ENCODE peak calls at places on chromosomes 7 and 10, in six cellular contexts. J is HCT116, B is upper lobe of left lung, V is GM12878, W is HepG2, E is K562. Q is an unnamed sample.

GRCh38 chr7:151745706-151746105 is 131.2 kb downstream of the PRKAG2 start:
- ATAC-seq in V (no peak), B (no peak), J (no peak), W (no peak), E (no peak), Q (no peak)

GRCh38 chr7:76272872-76273271 is 29.6 kb upstream of the HSPB1 start:
- ATAC-seq in B (no peak), W (no peak), E (no peak), V (peak), J (no peak), Q (no peak)

GRCh38 chr7:134637934-134638719 is 8.5 kb upstream of the BPGM start:
- ATAC-seq in E (peak), V (no peak), B (no peak), W (no peak), J (no peak), Q (no peak)

GRCh38 chr10:331186-331585 is 195.9 kb downstream of the ZMYND11 start:
- ATAC-seq in E (no peak), V (no peak), W (no peak), B (no peak), J (no peak), Q (no peak)

GRCh38 chr7:121953164-121953563 is 80.2 kb downstream of the PTPRZ1 start:
- ATAC-seq in W (no peak), B (no peak), J (no peak), V (no peak), E (no peak), Q (no peak)

GRCh38 chr10:131644864-131645658 is 255.7 kb upstream of the PPP2R2D start:
- ATAC-seq in E (no peak), B (no peak), V (peak), J (no peak), W (no peak), Q (no peak)

GRCh38 chr7:3431306-3431705 is 130.3 kb downstream of the SDK1 start:
- ATAC-seq in E (no peak), V (no peak), B (no peak), J (no peak), W (no peak), Q (no peak)

GRCh38 chr10:88743999-88744398 is 15.8 kb upstream of the LIPN start:
- ATAC-seq in J (peak), V (no peak), B (no peak), E (no peak), W (peak), Q (no peak)

GRCh38 chr7:37683263-37684120 is at the start of gene GPR141:
- ATAC-seq in V (peak), W (no peak), J (no peak), B (no peak), E (no peak), Q (no peak)

GRCh38 chr10:48551796-48552591 is 52.9 kb downstream of the ARHGAP22 start:
- ATAC-seq in J (peak), E (peak), V (peak), W (peak), B (no peak), Q (peak)

GRCh38 chr7:152014722-152015121 is 10.8 kb upstream of the GALNT11 start:
- ATAC-seq in E (no peak), V (no peak), J (no peak), B (no peak), W (peak), Q (no peak)

GRCh38 chr10:100033766-100034418 is 24.1 kb upstream of the DNMBP start:
- ATAC-seq in B (no peak), V (peak), E (no peak), W (no peak), J (no peak), Q (no peak)

GRCh38 chr10:49164587-49165188 is 23.5 kb downstream of the TMEM273 start:
- ATAC-seq in W (peak), E (peak), J (peak), B (no peak), V (peak), Q (no peak)

GRCh38 chr7:55246181-55246580 is 119.0 kb upstream of the LANCL2 start:
- ATAC-seq in E (no peak), B (no peak), J (no peak), V (no peak), W (no peak), Q (no peak)

GRCh38 chr7:104963378-104963990 is 50.5 kb upstream of the KMT2E start:
- ATAC-seq in W (no peak), B (no peak), E (no peak), J (no peak), V (no peak), Q (no peak)

GRCh38 chr7:23696916-23697441 is 13.0 kb upstream of the STK31 start:
- ATAC-seq in J (peak), E (peak), V (peak), W (peak), B (peak), Q (no peak)

GRCh38 chr7:143205560-143206293 is 16.1 kb upstream of the TAS2R40 start:
- ATAC-seq in W (no peak), J (no peak), V (peak), B (peak), E (no peak), Q (peak)

GRCh38 chr10:114320249-114321116 is 81.4 kb downstream of the VWA2 start:
- ATAC-seq in B (no peak), J (peak), V (no peak), E (no peak), W (no peak), Q (no peak)

GRCh38 chr10:88256013-88256680 is 327.0 kb downstream of the RNLS start:
- ATAC-seq in E (no peak), B (no peak), W (no peak), J (no peak), V (no peak), Q (peak)

GRCh38 chr10:28060031-28060607 is 61.2 kb upstream of the ODAD2 start:
- ATAC-seq in E (no peak), J (no peak), W (no peak), B (no peak), V (no peak), Q (no peak)

GRCh38 chr7:130914589-130915294 is 180.7 kb upstream of the KLF14 start:
- ATAC-seq in B (no peak), W (no peak), V (no peak), E (no peak), J (no peak), Q (no peak)

GRCh38 chr10:1180836-1181235 is 124.7 kb downstream of the WDR37 start:
- ATAC-seq in W (peak), B (no peak), J (peak), E (peak), V (no peak), Q (no peak)

GRCh38 chr7:64882341-64883112 is 20.5 kb upstream of the ZNF273 start:
- ATAC-seq in E (no peak), J (no peak), B (no peak), V (no peak), W (no peak), Q (peak)

GRCh38 chr10:71431216-71431944 is 34.7 kb downstream of the CDH23 start:
- ATAC-seq in J (no peak), V (no peak), E (no peak), W (peak), B (no peak), Q (no peak)

GRCh38 chr7:101169110-101169837 is 3.9 kb upstream of the VGF start:
- ATAC-seq in W (no peak), J (no peak), E (no peak), B (no peak), V (peak), Q (no peak)

GRCh38 chr7:38584443-38585210 is 46.5 kb downstream of the AMPH start:
- ATAC-seq in W (no peak), B (no peak), E (no peak), J (no peak), V (no peak), Q (peak)

DNA sequence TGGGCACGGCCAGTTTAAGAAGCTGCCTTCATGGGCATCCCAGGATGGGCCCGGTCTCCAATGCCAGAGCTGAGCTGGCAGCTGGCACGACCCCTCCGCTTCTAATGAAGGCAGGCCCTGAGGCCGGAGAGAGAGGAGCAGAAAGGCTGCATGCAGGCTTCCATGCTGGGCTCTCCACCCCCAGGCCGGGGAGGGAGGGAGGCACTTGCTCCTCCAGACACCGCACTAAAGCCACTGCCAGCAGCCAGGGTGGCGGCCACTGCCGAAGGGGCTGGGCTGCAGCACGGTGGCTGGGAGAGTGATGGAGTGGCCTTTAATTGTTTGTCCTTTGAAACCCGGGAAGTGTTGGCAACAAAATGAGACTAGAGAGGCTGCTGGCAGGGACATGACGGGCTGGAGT is 236.5 kb downstream of the SKAP2 start:
- ATAC-seq in B (peak), W (no peak), E (no peak), J (no peak), V (no peak), Q (no peak)
- TF ChIP-seq CTCF in B (no peak), W (no peak), E (no peak), J (no peak), V (no peak), Q (no peak)

DNA sequence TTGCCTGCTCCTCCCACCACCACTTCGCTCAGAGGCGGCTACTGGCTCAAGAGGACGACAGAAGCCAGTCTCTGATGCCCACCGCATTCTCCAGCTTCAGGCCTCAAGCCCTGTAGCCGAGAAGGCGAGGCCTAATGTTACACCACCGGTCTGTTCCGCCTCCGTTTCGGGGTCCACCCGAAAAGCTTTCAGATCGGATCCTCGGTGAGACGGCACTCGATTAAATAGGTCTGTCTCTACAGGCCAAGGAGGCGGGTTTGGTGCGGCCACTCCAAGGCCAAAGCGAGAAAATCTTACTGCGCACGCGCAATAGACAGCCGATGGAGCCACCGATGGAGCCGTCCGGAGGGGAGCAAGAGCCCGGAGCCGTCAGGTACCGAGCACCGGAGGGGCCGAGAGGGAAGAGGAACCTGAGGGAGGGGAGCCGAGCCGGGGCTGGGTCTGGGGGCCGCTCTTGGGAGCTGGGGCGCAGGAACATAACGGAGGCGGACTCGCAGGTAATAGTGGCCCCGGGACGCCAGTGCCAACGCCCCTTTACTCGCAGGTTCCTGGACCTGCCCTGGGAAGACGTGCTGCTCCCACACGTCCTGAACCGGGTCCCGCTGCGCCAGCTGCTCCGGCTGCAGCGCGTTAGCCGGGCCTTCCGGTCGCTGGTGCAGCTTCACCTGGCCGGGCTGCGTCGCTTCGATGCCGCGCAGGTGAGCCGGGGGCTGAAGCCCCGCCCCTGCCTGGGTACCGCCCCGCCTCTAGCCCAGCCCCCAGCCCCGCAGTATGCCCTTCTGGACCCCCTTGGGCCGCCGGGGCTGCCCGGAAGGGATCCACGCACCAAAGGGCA is at the start of gene FBXL15:
- ATAC-seq in E (peak), J (peak), V (peak), B (peak), W (peak), Q (peak)
- TF ChIP-seq POLR2A in E (peak), J (peak), V (peak), B (no peak), W (peak), Q (no peak)

DNA sequence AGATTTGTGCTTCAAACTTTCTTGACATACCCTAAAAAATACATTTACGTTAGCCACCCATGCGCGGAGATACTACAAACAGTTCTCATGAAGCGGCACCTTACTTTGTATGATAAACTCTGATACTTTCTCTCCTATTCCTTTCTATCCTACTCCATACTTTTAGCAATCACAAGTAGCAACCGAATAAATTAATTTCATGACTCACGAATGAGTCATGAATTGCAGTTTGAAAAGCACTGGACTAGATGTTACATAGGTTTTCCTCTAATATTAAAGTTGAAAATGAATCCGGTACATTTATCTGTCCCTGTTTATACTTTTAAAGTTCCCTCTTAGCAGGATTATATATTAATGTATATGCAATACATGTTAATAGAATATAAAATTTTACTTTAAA is 67.6 kb downstream of the CUBN start:
- ATAC-seq in J (no peak), B (no peak), E (no peak), W (no peak), V (no peak), Q (no peak)
- TF ChIP-seq POLR2AphosphoS5 in J (no peak), B (no peak), E (no peak), W (no peak), V (no peak), Q (peak)

GRCh38 chr7:67636363-67637355 is 640.0 kb downstream of the TYW1 start:
- ATAC-seq in V (no peak), E (no peak), J (no peak), W (no peak), B (no peak), Q (no peak)
- TF ChIP-seq CTCF in V (no peak), E (no peak), J (no peak), W (peak), B (no peak), Q (no peak)

Q was measured in gastroesophageal sphincter.